ENCODE peak calls at places on chromosomes 3 and 15, in eight cellular contexts. D, N, U, Z, R, E, S and P are unnamed samples.
A peak's percentile ranks its signal among the peaks of the same experiment; 100 is the strongest.

GRCh38 chr15:39558421-39558820 is 22.5 kb upstream of the THBS1 start:
- DNase-seq in D (no peak), N (no peak), U (no peak), Z (no peak), R (no peak), E (no peak), S (no peak), P (no peak)

GRCh38 chr3:139572847-139573672 is 33.5 kb upstream of the RBP1 start:
- DNase-seq in D (no peak), N (no peak), U (peak; percentile 64), Z (no peak), R (no peak), E (no peak), S (no peak), P (no peak)

GRCh38 chr3:155365178-155365783 is 71.8 kb upstream of the STRIT1 start:
- DNase-seq in D (no peak), N (no peak), U (no peak), Z (no peak), R (no peak), E (no peak), S (no peak), P (no peak)

GRCh38 chr3:176352716-176353334 is 844.5 kb downstream of the TBL1XR1 start:
- DNase-seq in D (no peak), N (no peak), U (no peak), Z (no peak), R (no peak), E (no peak), S (peak; percentile 24), P (no peak)

GRCh38 chr3:155244699-155245098 is 48.8 kb downstream of the STRIT1 start:
- DNase-seq in D (no peak), N (no peak), U (no peak), Z (no peak), R (no peak), E (no peak), S (no peak), P (no peak)

GRCh38 chr3:164730810-164731209 is 347.5 kb downstream of the SI start:
- DNase-seq in D (no peak), N (no peak), U (no peak), Z (no peak), R (no peak), E (no peak), S (no peak), P (no peak)

GRCh38 chr3:12948891-12949711 is 107.7 kb upstream of the RPL32 start:
- DNase-seq in D (no peak), N (no peak), U (peak; percentile 68), Z (no peak), R (no peak), E (no peak), S (no peak), P (no peak)

GRCh38 chr3:151726016-151726415 is 7.7 kb upstream of the AADACL2 start:
- DNase-seq in D (no peak), N (peak; percentile 12), U (no peak), Z (no peak), R (no peak), E (no peak), S (no peak), P (no peak)

GRCh38 chr3:185318136-185318535 is 44.8 kb upstream of the MAP3K13 start:
- DNase-seq in D (no peak), N (no peak), U (no peak), Z (no peak), R (no peak), E (no peak), S (no peak), P (no peak)

GRCh38 chr3:46378426-46378942 is 7.7 kb downstream of the CCR5 start:
- DNase-seq in D (peak; percentile 73), N (no peak), U (peak; percentile 77), Z (peak; percentile 27), R (no peak), E (peak; percentile 56), S (peak; percentile 74), P (peak; percentile 57)

GRCh38 chr3:57331078-57331477 is 38.6 kb upstream of the ASB14 start:
- DNase-seq in D (no peak), N (no peak), U (no peak), Z (no peak), R (no peak), E (no peak), S (peak; percentile 11), P (no peak)

GRCh38 chr15:26461847-26462608 is 310.8 kb downstream of the GABRB3 start:
- DNase-seq in D (no peak), N (no peak), U (no peak), Z (no peak), R (no peak), E (no peak), S (no peak), P (no peak)

GRCh38 chr3:119293761-119294401 is at the start of gene ARHGAP31:
- DNase-seq in D (peak; percentile 74), N (peak; percentile 53), U (peak; percentile 54), Z (peak; percentile 40), R (no peak), E (peak; percentile 81), S (peak; percentile 62), P (peak; percentile 64)

GRCh38 chr15:61266916-61267315 is 37.8 kb upstream of the RORA start:
- DNase-seq in D (no peak), N (no peak), U (no peak), Z (no peak), R (no peak), E (no peak), S (no peak), P (no peak)

GRCh38 chr15:69474291-69474690 is 21.7 kb downstream of the RPLP1 start:
- DNase-seq in D (no peak), N (no peak), U (no peak), Z (no peak), R (no peak), E (no peak), S (no peak), P (no peak)

GRCh38 chr15:31439328-31439727 is 112.7 kb downstream of the KLF13 start:
- DNase-seq in D (no peak), N (peak; percentile 24), U (peak; percentile 45), Z (peak; percentile 30), R (no peak), E (no peak), S (peak; percentile 49), P (no peak)

GRCh38 chr15:75182187-75183131 is 19.2 kb upstream of the C15orf39 start:
- DNase-seq in D (no peak), N (no peak), U (no peak), Z (no peak), R (no peak), E (no peak), S (no peak), P (no peak)

GRCh38 chr3:145807990-145808389 is 353.0 kb downstream of the PLOD2 start:
- DNase-seq in D (no peak), N (no peak), U (no peak), Z (no peak), R (no peak), E (no peak), S (peak; percentile 31), P (no peak)

GRCh38 chr15:58441376-58442070 is 9.7 kb downstream of the LIPC start:
- DNase-seq in D (no peak), N (peak; percentile 24), U (no peak), Z (peak; percentile 74), R (no peak), E (no peak), S (no peak), P (no peak)

GRCh38 chr3:8301977-8302589 is 199.5 kb upstream of the LMCD1 start:
- DNase-seq in D (no peak), N (peak; percentile 37), U (peak; percentile 13), Z (peak; percentile 8), R (no peak), E (no peak), S (peak; percentile 56), P (peak; percentile 10)

GRCh38 chr3:136671921-136672320 is 80.3 kb downstream of the STAG1 start:
- DNase-seq in D (no peak), N (no peak), U (no peak), Z (no peak), R (no peak), E (no peak), S (no peak), P (no peak)

GRCh38 chr15:78171864-78172472 is 22.8 kb downstream of the IDH3A start:
- DNase-seq in D (no peak), N (no peak), U (no peak), Z (no peak), R (no peak), E (no peak), S (no peak), P (no peak)

GRCh38 chr3:182683335-182684257 is 109.7 kb upstream of the ATP11B start:
- DNase-seq in D (peak; percentile 54), N (peak; percentile 71), U (peak; percentile 58), Z (peak; percentile 73), R (peak; percentile 7), E (no peak), S (peak; percentile 80), P (peak; percentile 75)

GRCh38 chr15:66842710-66843441 is 140.8 kb downstream of the SMAD6 start:
- DNase-seq in D (no peak), N (peak; percentile 66), U (peak; percentile 50), Z (peak; percentile 50), R (no peak), E (no peak), S (peak; percentile 62), P (peak; percentile 29)

GRCh38 chr15:74630284-74631086 is 14.8 kb downstream of the CLK3 start:
- DNase-seq in D (no peak), N (no peak), U (no peak), Z (no peak), R (no peak), E (no peak), S (no peak), P (peak; percentile 74)

GRCh38 chr3:71879089-71879488 is 94.1 kb upstream of the PROK2 start:
- DNase-seq in D (no peak), N (no peak), U (no peak), Z (no peak), R (no peak), E (no peak), S (no peak), P (no peak)

GRCh38 chr3:104987859-104988258 is 378.9 kb upstream of the ALCAM start:
- DNase-seq in D (no peak), N (no peak), U (no peak), Z (no peak), R (no peak), E (no peak), S (no peak), P (no peak)

GRCh38 chr3:58994746-58995330 is 55.0 kb downstream of the CFAP20DC start:
- DNase-seq in D (peak; percentile 13), N (peak; percentile 39), U (peak; percentile 36), Z (peak; percentile 46), R (no peak), E (no peak), S (peak; percentile 73), P (peak; percentile 72)

GRCh38 chr3:168024537-168024941 is 71.2 kb downstream of the GOLIM4 start:
- DNase-seq in D (no peak), N (no peak), U (no peak), Z (no peak), R (no peak), E (no peak), S (no peak), P (no peak)

GRCh38 chr15:51088585-51088984 is 6.1 kb downstream of the TNFAIP8L3 start:
- DNase-seq in D (no peak), N (no peak), U (no peak), Z (no peak), R (no peak), E (no peak), S (no peak), P (no peak)

GRCh38 chr3:11195201-11195600 is 40.9 kb downstream of the HRH1 start:
- DNase-seq in D (no peak), N (no peak), U (no peak), Z (no peak), R (no peak), E (no peak), S (no peak), P (no peak)

GRCh38 chr15:90338483-90338980 is 13.6 kb upstream of the ZNF774 start:
- DNase-seq in D (no peak), N (no peak), U (no peak), Z (no peak), R (no peak), E (no peak), S (no peak), P (no peak)

GRCh38 chr15:61655881-61656280 is 404.4 kb downstream of the VPS13C start:
- DNase-seq in D (no peak), N (no peak), U (no peak), Z (no peak), R (no peak), E (no peak), S (no peak), P (no peak)